ENCODE peak calls at places on chromosome 22, in ten cellular contexts. D is activated CD4-positive, CD25-positive, alpha-beta regulatory T cell; X is breast epithelium; S is left ventricle myocardium superior; R is stimulated activated CD4-positive, alpha-beta T cell treated with anti-CD3 and anti-CD28 coated beads, Interleukin-15, amount 100 ng/mL, for 24 hours; C is HuH-7.5; A is activated CD8-positive, alpha-beta memory T cell treated with anti-CD3 and anti-CD28 coated beads, Interleukin-2, amount 50 U/mL, for 4 hours; H is activated CD4-positive, alpha-beta memory T cell treated with anti-CD3 and anti-CD28 coated beads for 36 hours; L is amniotic stem cell; N is HCT116. I is an unnamed sample.

GRCh38 chr22:49133541-49133940 is 694.1 kb downstream of the BRD1 start:
- DNase-seq in D (no peak), X (no peak), S (no peak), R (no peak), C (no peak), A (no peak), H (no peak), L (no peak), N (no peak), I (no peak)

GRCh38 chr22:27046126-27046525 is 388.7 kb downstream of the MIAT start:
- DNase-seq in D (no peak), X (no peak), S (no peak), R (no peak), C (no peak), A (no peak), H (no peak), L (no peak), N (no peak), I (no peak)

GRCh38 chr22:37526376-37526775 is 7.2 kb upstream of the CARD10 start:
- DNase-seq in D (no peak), X (no peak), S (no peak), R (no peak), C (no peak), A (no peak), H (no peak), L (no peak), N (no peak), I (no peak)

GRCh38 chr22:32684822-32685187 is 116.7 kb upstream of the TIMP3 start:
- DNase-seq in D (no peak), X (no peak), S (no peak), R (no peak), C (no peak), A (no peak), H (no peak), L (no peak), N (no peak), I (no peak)

GRCh38 chr22:44535362-44536095 is 37.5 kb upstream of the RTL6 start:
- DNase-seq in D (no peak), X (no peak), S (no peak), R (no peak), C (no peak), A (no peak), H (no peak), L (no peak), N (no peak), I (no peak)

GRCh38 chr22:41397143-41397811 is 15.5 kb downstream of the TEF start:
- DNase-seq in D (no peak), X (no peak), S (no peak), R (no peak), C (peak), A (no peak), H (no peak), L (no peak), N (no peak), I (no peak)

GRCh38 chr22:17257578-17257977 is 38.3 kb upstream of the ADA2 start:
- DNase-seq in D (no peak), X (no peak), S (no peak), R (no peak), C (no peak), A (no peak), H (no peak), L (no peak), N (no peak), I (no peak)

GRCh38 chr22:38792833-38793232 is 1.1 kb downstream of the DNAL4 start:
- DNase-seq in D (no peak), X (no peak), S (no peak), R (peak), C (no peak), A (no peak), H (peak), L (no peak), N (no peak), I (no peak)

GRCh38 chr22:40263191-40263590 is 83.1 kb upstream of the ADSL start:
- DNase-seq in D (no peak), X (no peak), S (no peak), R (peak), C (no peak), A (no peak), H (peak), L (no peak), N (no peak), I (peak)

GRCh38 chr22:38038890-38039812 is 18.1 kb upstream of the PICK1 start:
- DNase-seq in D (no peak), X (peak), S (peak), R (no peak), C (no peak), A (no peak), H (no peak), L (no peak), N (no peak), I (no peak)

GRCh38 chr22:32466496-32466895 is 2.2 kb upstream of the BPIFC start:
- DNase-seq in D (no peak), X (no peak), S (no peak), R (no peak), C (no peak), A (no peak), H (no peak), L (no peak), N (no peak), I (no peak)

GRCh38 chr22:31650391-31650790 is 11.6 kb downstream of the PISD start:
- DNase-seq in D (no peak), X (no peak), S (no peak), R (no peak), C (no peak), A (no peak), H (no peak), L (no peak), N (no peak), I (no peak)

GRCh38 chr22:23828800-23829680 is 9.8 kb downstream of the DERL3 start:
- DNase-seq in D (no peak), X (no peak), S (peak), R (no peak), C (no peak), A (no peak), H (no peak), L (no peak), N (no peak), I (no peak)

GRCh38 chr22:20032407-20032991 is 11.6 kb downstream of the TANGO2 start:
- DNase-seq in D (no peak), X (no peak), S (no peak), R (no peak), C (no peak), A (no peak), H (no peak), L (no peak), N (no peak), I (no peak)

GRCh38 chr22:23163665-23164064 is 16.6 kb upstream of the BCR start:
- DNase-seq in D (no peak), X (peak), S (peak), R (no peak), C (no peak), A (no peak), H (no peak), L (no peak), N (no peak), I (no peak)

GRCh38 chr22:40668611-40669390 is 10.5 kb upstream of the MCHR1 start:
- DNase-seq in D (no peak), X (no peak), S (no peak), R (peak), C (no peak), A (no peak), H (peak), L (peak), N (peak), I (no peak)

GRCh38 chr22:32700186-32700882 is 101.2 kb upstream of the TIMP3 start:
- DNase-seq in D (no peak), X (no peak), S (peak), R (no peak), C (no peak), A (no peak), H (no peak), L (no peak), N (no peak), I (no peak)